ENCODE peak calls at places on chromosomes 2 and 18, in nine cellular contexts. U, R, V, Z, J, D, F, S and P are unnamed samples. For H3K36me3, the result is how much of the 10 kb centered on the place peaks cover.

GRCh38 chr2:49367003-49367402 is 212.7 kb upstream of the FSHR start:
- DNase-seq in V (no peak), Z (no peak), F (no peak), S (no peak), J (no peak), R (no peak), D (no peak), U (no peak), P (no peak)

GRCh38 chr2:182763311-182763912 is 47.4 kb downstream of the DNAJC10 start:
- DNase-seq in U (no peak), F (peak), V (no peak), R (peak), Z (no peak), S (peak), J (peak), D (peak), P (no peak)

GRCh38 chr2:29115797-29116781 is 874 bp downstream of the CLIP4 start:
- DNase-seq in F (peak), J (no peak), S (no peak), U (peak), Z (peak), R (peak), V (peak), D (peak), P (peak)

GRCh38 chr2:206979365-206979764 is 40.0 kb downstream of the CPO start:
- DNase-seq in F (no peak), U (no peak), J (no peak), S (no peak), D (no peak), Z (no peak), V (no peak), R (no peak), P (no peak)

GRCh38 chr18:44826418-44827259 is 146.0 kb downstream of the SETBP1 start:
- DNase-seq in R (peak), D (peak), V (peak), J (no peak), S (no peak), F (peak), U (no peak), Z (peak), P (no peak)

GRCh38 chr2:85394256-85394655 is 15.9 kb downstream of the CAPG start:
- DNase-seq in U (no peak), F (no peak), Z (peak), D (no peak), R (no peak), V (no peak), J (no peak), S (no peak), P (no peak)

GRCh38 chr2:182954789-182955188 is 83.5 kb downstream of the NCKAP1 start:
- DNase-seq in U (no peak), F (no peak), S (no peak), Z (no peak), J (no peak), V (no peak), R (no peak), D (no peak), P (no peak)

GRCh38 chr2:9630001-9630749 is 622 bp downstream of the YWHAQ start:
- DNase-seq in F (peak), R (peak), D (peak), S (peak), U (peak), Z (peak), J (peak), V (peak), P (peak)

GRCh38 chr2:231554748-231555545 is 24.7 kb upstream of the NMUR1 start:
- DNase-seq in F (peak), V (peak), U (no peak), J (no peak), Z (peak), S (no peak), D (no peak), R (peak), P (no peak)

GRCh38 chr2:191657977-191658376 is 20.0 kb upstream of the NABP1 start:
- DNase-seq in Z (no peak), V (no peak), J (no peak), S (no peak), R (peak), F (peak), U (no peak), D (no peak), P (no peak)

GRCh38 chr2:191976436-191976835 is 129.5 kb upstream of the CAVIN2 start:
- DNase-seq in Z (no peak), S (no peak), D (no peak), U (no peak), J (no peak), R (peak), F (peak), V (no peak), P (no peak)

DNA sequence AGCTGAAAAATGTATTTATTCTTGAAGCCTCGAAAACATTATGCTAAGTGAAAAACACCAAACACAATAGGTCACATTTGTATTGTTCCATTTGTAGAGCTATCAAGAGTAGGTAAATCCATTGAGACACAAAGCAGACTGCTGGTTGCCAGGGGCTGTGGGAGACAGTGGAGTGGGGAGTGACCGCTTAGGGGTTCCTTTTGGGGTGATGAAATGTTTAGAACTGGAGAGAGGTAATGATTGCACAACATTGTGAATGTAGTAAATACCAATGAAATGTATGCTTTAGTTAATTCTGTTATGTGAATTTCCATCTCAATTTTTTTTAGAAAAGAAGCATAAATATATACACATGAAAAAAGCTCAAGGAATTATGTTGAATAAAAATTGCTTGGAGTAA is 15.8 kb downstream of the KCTD18 start:
- DNase-seq in D (no peak), Z (no peak), R (no peak), F (peak), S (no peak), J (no peak), V (no peak), U (no peak), P (no peak)
- H3K36me3 ChIP-seq in D (under half), Z (half or more), R (under half), F (half or more), S (under half), J (half or more), V (half or more), U (under half), P (under half)

DNA sequence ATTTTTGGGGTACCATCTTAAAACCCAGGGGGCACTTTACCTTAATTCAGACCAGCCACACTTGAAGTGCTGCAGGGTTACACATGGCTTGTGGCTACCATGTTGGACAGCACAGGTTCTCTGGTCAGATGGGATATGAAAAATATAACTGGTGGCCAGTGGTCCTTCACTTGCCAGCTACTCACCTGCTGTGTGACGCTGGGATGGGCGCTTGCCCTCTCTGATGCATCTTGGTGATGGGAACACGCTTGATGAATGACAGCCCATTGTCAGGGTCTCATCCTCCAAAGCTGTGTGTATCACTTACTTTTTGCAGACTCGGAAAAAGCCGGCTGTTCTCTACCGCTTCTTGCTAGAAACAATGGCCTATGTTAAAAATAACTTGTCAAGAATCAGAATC is 22.5 kb downstream of the HJURP start:
- DNase-seq in D (no peak), V (no peak), F (no peak), J (no peak), R (no peak), S (no peak), Z (no peak), U (no peak), P (no peak)
- H3K4me3 ChIP-seq in D (no peak), V (no peak), F (no peak), J (no peak), R (no peak), S (no peak), Z (no peak), U (no peak), P (no peak)

GRCh38 chr18:34740724-34741123 is 30.6 kb downstream of the DTNA start:
- DNase-seq in U (no peak), V (no peak), D (no peak), R (no peak), F (no peak), S (no peak), J (no peak), Z (no peak), P (no peak)

GRCh38 chr18:34742761-34743366 is 32.8 kb downstream of the DTNA start:
- DNase-seq in Z (no peak), F (no peak), J (no peak), S (no peak), R (no peak), D (no peak), U (no peak), V (no peak), P (no peak)

GRCh38 chr18:34744569-34744968 is 34.5 kb downstream of the DTNA start:
- DNase-seq in D (no peak), Z (no peak), F (peak), U (no peak), V (no peak), J (no peak), S (no peak), R (no peak), P (no peak)

GRCh38 chr18:34741401-34741800 is 31.3 kb downstream of the DTNA start:
- DNase-seq in D (no peak), R (no peak), F (peak), J (no peak), Z (no peak), V (no peak), S (no peak), U (no peak), P (no peak)

DNA sequence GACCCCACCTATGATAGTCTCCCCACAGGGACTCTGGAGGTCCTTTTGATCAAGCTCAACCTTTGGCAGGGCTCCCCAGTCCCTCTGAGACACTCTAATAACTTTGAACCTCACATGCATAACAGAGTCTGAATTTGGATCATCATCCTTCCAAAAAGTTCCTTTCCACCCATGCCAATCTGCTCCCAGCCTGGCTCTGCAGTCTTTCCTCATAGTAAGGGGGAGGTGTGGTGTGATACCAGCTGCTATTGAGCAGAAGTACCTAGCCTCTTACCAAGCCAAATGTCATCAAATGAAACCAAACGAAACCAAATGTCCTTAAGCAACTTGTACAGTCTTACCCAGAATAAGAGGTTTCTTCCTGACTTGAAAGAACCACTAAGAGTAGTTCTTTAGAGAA is 36.5 kb downstream of the DTNA start:
- DNase-seq in R (no peak), D (no peak), F (no peak), U (no peak), J (no peak), Z (no peak), S (no peak), V (no peak), P (no peak)
- H3K36me3 ChIP-seq in R (under half), D (under half), F (under half), U (under half), J (under half), Z (under half), S (under half), V (under half), P (under half)

DNA sequence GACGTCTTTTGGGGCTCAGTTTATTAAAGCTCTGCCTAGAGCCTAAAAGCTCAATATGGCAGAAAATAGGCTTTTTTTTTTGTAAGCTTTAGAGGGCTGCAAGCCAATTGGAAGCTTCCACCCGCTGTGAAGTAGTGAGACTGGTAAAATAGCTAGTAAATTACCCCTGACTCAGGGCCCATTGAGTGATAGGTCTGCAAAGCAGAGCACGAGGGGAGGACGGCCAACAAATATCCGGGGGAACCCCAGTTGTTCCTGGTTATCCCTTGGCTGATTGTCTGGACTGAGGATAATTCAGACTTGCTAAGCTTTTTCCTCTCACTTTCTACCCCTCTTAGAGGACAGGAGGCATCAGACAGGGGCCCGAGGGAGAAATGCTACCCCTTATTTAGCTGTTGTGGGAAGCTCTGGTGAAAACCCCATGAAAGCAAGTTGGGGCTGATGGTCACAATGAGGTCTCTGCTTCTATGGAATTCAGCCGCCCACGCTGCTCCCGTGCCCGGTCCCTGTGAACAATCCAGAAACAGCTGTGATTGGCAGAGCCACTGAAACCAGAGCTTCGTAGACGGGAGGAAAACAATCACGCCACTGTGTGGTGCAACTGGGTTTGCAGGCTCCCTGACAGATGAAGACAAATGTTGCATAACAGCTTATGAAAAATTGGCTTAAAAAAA is 141.9 kb upstream of the LGALSL start:
- DNase-seq in J (peak), Z (peak), D (peak), S (peak), R (peak), F (peak), U (no peak), V (peak), P (no peak)
- H3K4me3 ChIP-seq in J (no peak), Z (peak), D (peak), S (no peak), R (no peak), F (peak), U (no peak), V (peak), P (no peak)

GRCh38 chr2:135149251-135149650 is 97.2 kb downstream of the RAB3GAP1 start:
- DNase-seq in F (peak), R (peak), J (no peak), U (no peak), S (no peak), Z (no peak), D (no peak), V (no peak), P (no peak)

GRCh38 chr2:135150711-135151110 is 98.6 kb downstream of the RAB3GAP1 start:
- DNase-seq in R (no peak), S (no peak), U (no peak), J (no peak), V (no peak), Z (no peak), D (no peak), F (no peak), P (no peak)

GRCh38 chr2:135151615-135152014 is 99.5 kb downstream of the RAB3GAP1 start:
- DNase-seq in D (no peak), V (no peak), Z (no peak), R (no peak), U (no peak), F (no peak), J (no peak), S (no peak), P (no peak)

GRCh38 chr2:135154962-135155361 is 102.9 kb downstream of the RAB3GAP1 start:
- DNase-seq in Z (no peak), F (no peak), S (no peak), J (no peak), U (no peak), D (no peak), R (no peak), V (no peak), P (no peak)

DNA sequence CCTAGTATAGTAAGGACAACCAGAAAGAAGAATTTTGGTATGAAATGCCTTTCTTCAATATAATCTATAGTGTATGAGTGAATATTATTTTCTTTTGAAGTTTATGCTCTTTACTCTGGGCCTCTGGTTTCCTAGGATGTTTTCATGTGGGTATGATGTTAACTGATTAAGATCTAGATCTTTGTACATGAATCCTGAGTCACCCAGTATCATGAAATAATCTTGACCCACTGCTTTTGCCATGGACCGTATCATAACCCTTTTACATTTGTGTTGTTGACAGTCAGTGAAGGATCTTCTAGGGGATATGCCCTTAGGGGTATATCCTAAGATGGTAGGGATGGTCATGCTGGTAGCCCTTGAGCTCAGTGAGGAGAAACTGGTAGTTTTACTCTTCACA is 100.3 kb downstream of the RAB3GAP1 start:
- DNase-seq in S (no peak), D (no peak), F (peak), R (no peak), J (no peak), Z (no peak), U (no peak), V (no peak), P (no peak)
- H3K36me3 ChIP-seq in S (under half), D (under half), F (half or more), R (under half), J (half or more), Z (half or more), U (under half), V (half or more), P (under half)

GRCh38 chr2:170029551-170029950 is 148.4 kb upstream of the MYO3B start:
- DNase-seq in D (no peak), U (no peak), S (no peak), F (no peak), J (no peak), Z (no peak), R (no peak), V (no peak), P (no peak)
- H3K4me3 ChIP-seq in D (no peak), U (no peak), S (no peak), F (no peak), J (no peak), Z (no peak), R (no peak), V (no peak), P (no peak)

GRCh38 chr2:46540496-46541342 is 61.4 kb downstream of the TMEM247 start:
- DNase-seq in S (no peak), Z (no peak), D (peak), V (peak), J (no peak), F (peak), R (peak), U (no peak), P (no peak)
- H3K36me3 ChIP-seq in S (under half), Z (under half), D (under half), V (under half), J (under half), F (under half), R (under half), U (under half), P (under half)

DNA sequence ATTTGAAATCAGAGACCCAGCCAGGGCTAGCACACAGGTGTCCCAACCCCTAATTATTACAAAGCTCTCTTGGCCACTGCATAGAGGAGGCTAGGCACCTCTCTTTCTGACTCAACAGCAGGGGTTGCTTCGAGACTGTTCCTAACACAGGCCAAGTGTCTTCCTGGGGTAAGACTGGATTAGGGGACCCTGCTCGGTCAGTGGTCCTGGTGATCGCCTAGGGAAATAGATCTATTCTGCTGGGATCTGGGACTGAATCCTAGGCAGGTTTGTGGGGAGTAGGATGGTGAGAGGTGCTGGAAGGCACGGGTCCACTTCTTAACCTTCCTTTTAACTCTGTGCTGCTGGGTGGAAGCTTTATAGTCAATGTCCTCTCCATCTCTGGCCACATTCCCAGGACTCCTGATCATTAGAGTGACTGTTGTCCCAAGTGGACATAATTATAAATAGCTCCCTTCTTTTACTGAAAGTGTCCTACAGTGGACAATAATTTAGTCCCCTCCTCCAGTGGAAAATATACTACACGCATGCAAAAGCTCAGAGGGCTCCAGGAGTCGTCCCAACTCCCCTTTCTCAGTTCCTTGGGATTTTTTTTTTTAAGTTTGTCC is 1.4 kb upstream of the TRIB2 start:
- DNase-seq in V (peak), J (no peak), D (no peak), U (no peak), Z (no peak), S (no peak), F (peak), R (no peak), P (no peak)
- H3K4me3 ChIP-seq in V (peak), J (peak), D (peak), U (peak), Z (peak), S (peak), F (peak), R (peak), P (peak)